ENCODE peak calls at places on chromosomes 11 and 22, in eight cellular contexts. O is cardiac muscle cell; A is effector memory CD4-positive, alpha-beta T cell; N is spleen; Y is tibial nerve; Z is SJSA1; M is neuronal stem cell; L is ovary. R is an unnamed sample. For H3K27me3, the result is how much of the 10 kb centered on the place peaks cover.

GRCh38 chr11:23932485-23932898 is 564.4 kb upstream of the LUZP2 start:
- DNase-seq in Z (no peak), M (no peak), N (no peak), A (no peak), Y (no peak), L (no peak), O (peak), R (no peak)

GRCh38 chr11:72278911-72279310 is 34.9 kb upstream of the PHOX2A start:
- DNase-seq in M (no peak), L (no peak), Z (no peak), N (no peak), Y (no peak), A (no peak), O (peak), R (peak)

GRCh38 chr11:117913736-117914397 is 15.3 kb downstream of the TMPRSS13 start:
- DNase-seq in A (no peak), O (no peak), N (no peak), Y (no peak), L (no peak), M (no peak), Z (no peak), R (no peak)

GRCh38 chr11:62958547-62959071 is 26.2 kb downstream of the SLC22A6 start:
- DNase-seq in M (no peak), Z (peak), Y (no peak), A (no peak), N (no peak), L (no peak), O (peak), R (peak)

GRCh38 chr11:122103366-122103765 is 12.6 kb downstream of the BLID start:
- DNase-seq in O (no peak), Z (no peak), M (no peak), Y (no peak), A (no peak), N (no peak), L (no peak), R (no peak)

GRCh38 chr22:21680830-21681565 is 15.2 kb downstream of the PPIL2 start:
- DNase-seq in Y (no peak), N (no peak), M (no peak), Z (no peak), L (no peak), A (no peak), O (no peak), R (no peak)

GRCh38 chr22:32024791-32025190 is 18.3 kb upstream of the SLC5A1 start:
- DNase-seq in A (no peak), O (peak), L (no peak), Y (no peak), M (no peak), N (no peak), Z (no peak), R (no peak)

GRCh38 chr11:44632466-44633123 is 67.1 kb downstream of the CD82 start:
- DNase-seq in N (peak), L (no peak), Y (no peak), O (peak), A (no peak), Z (peak), M (no peak), R (peak)

GRCh38 chr11:35071722-35072121 is 67.2 kb upstream of the CD44 start:
- DNase-seq in O (no peak), M (no peak), L (no peak), Z (no peak), A (no peak), N (no peak), Y (no peak), R (no peak)

GRCh38 chr22:38325575-38325974 is 8.3 kb upstream of the CSNK1E start:
- DNase-seq in L (no peak), N (no peak), Z (no peak), O (no peak), M (no peak), Y (no peak), A (no peak), R (no peak)

GRCh38 chr11:22828373-22828772 is 1.2 kb downstream of the SVIP start:
- DNase-seq in Y (no peak), L (no peak), O (no peak), N (no peak), M (no peak), Z (no peak), A (no peak), R (no peak)

GRCh38 chr11:129298990-129299389 is 76.7 kb upstream of the BARX2 start:
- DNase-seq in Z (no peak), A (no peak), O (no peak), Y (no peak), N (no peak), M (no peak), L (no peak), R (no peak)

GRCh38 chr11:77884829-77885190 is 63.9 kb downstream of the AAMDC start:
- DNase-seq in A (no peak), Z (no peak), Y (no peak), M (no peak), O (no peak), L (no peak), N (no peak), R (no peak)

GRCh38 chr22:44627521-44628139 is 74.4 kb upstream of the PRR5 start:
- DNase-seq in A (no peak), O (no peak), Z (no peak), Y (no peak), N (peak), M (no peak), L (no peak), R (no peak)
- H3K27me3 ChIP-seq in A (under half), O (under half), Z (under half), Y (under half), N (under half), M (under half), L (under half), R (under half)

GRCh38 chr11:64290352-64290751 is 750 bp upstream of the KCNK4 start:
- DNase-seq in Y (no peak), N (no peak), Z (no peak), A (no peak), O (no peak), L (no peak), M (no peak), R (no peak)

GRCh38 chr11:64292458-64293254 is 1.6 kb downstream of the KCNK4 start:
- DNase-seq in Y (no peak), Z (no peak), O (no peak), A (no peak), L (no peak), M (no peak), N (no peak), R (no peak)

GRCh38 chr11:64290894-64291745 is at the start of gene KCNK4:
- DNase-seq in L (no peak), A (no peak), Z (no peak), M (no peak), O (no peak), Y (no peak), N (no peak), R (no peak)

GRCh38 chr11:64289011-64289564 is 2.0 kb upstream of the KCNK4 start:
- DNase-seq in L (no peak), A (no peak), Z (no peak), M (no peak), O (no peak), Y (no peak), N (no peak), R (no peak)

GRCh38 chr11:64291746-64292457 is 800 bp downstream of the KCNK4 start:
- DNase-seq in Y (no peak), Z (no peak), A (no peak), N (no peak), M (no peak), L (no peak), O (no peak), R (no peak)
- H3K27me3 ChIP-seq in Y (under half), Z (half or more), A (under half), N (under half), M (half or more), L (under half), O (half or more), R (under half)

GRCh38 chr11:71235719-71236118 is 16.7 kb downstream of the SHANK2 start:
- DNase-seq in O (no peak), N (peak), A (no peak), Z (no peak), M (no peak), Y (no peak), L (no peak), R (no peak)
- H3K27me3 ChIP-seq in O (under half), N (under half), A (under half), Z (under half), M (under half), Y (under half), L (under half), R (under half)

GRCh38 chr11:61018059-61018458 is 46.6 kb downstream of the CD6 start:
- DNase-seq in N (no peak), A (no peak), Y (no peak), M (no peak), L (no peak), O (no peak), Z (no peak), R (no peak)

GRCh38 chr11:61019818-61020405 is 48.4 kb downstream of the CD6 start:
- DNase-seq in O (no peak), L (no peak), A (no peak), M (no peak), Y (no peak), N (no peak), Z (no peak), R (no peak)

GRCh38 chr11:61020706-61021235 is 49.3 kb downstream of the CD6 start:
- DNase-seq in O (no peak), L (no peak), M (no peak), Y (no peak), Z (no peak), N (no peak), A (no peak), R (no peak)

GRCh38 chr11:61021661-61022212 is 50.3 kb downstream of the CD6 start:
- DNase-seq in A (peak), L (no peak), N (peak), O (no peak), M (no peak), Z (no peak), Y (no peak), R (no peak)

GRCh38 chr11:61019037-61019817 is 47.7 kb downstream of the CD6 start:
- DNase-seq in Z (no peak), A (no peak), M (no peak), L (no peak), Y (no peak), N (no peak), O (no peak), R (no peak)
- H3K27me3 ChIP-seq in Z (under half), A (under half), M (under half), L (under half), Y (under half), N (under half), O (under half), R (under half)

GRCh38 chr22:48729499-48730171 is 1098.0 kb downstream of the BRD1 start:
- DNase-seq in O (no peak), Y (no peak), N (peak), M (no peak), Z (no peak), L (no peak), A (no peak), R (no peak)
- H3K27me3 ChIP-seq in O (under half), Y (under half), N (under half), M (under half), Z (under half), L (under half), A (under half), R (under half)